ENCODE peak calls at places on chromosome 10, in four cellular contexts. S is testis, F is IMR-90, I is fibroblast of lung. O is an unnamed sample.

GRCh38 chr10:29140151-29140550 is 148.7 kb upstream of the LYZL1 start:
- DNase-seq in F (no peak), S (no peak), I (no peak), O (no peak)

GRCh38 chr10:73244866-73245477 is 2.1 kb downstream of the DNAJC9 start:
- DNase-seq in S (no peak), I (no peak), F (no peak), O (no peak)

GRCh38 chr10:69807696-69808095 is 6.0 kb downstream of the COL13A1 start:
- DNase-seq in I (peak; percentile 53), F (peak; percentile 45), S (no peak), O (no peak)

GRCh38 chr10:132036887-132037675 is 28.7 kb upstream of the JAKMIP3 start:
- DNase-seq in S (no peak), F (no peak), I (no peak), O (no peak)

GRCh38 chr10:35089641-35090161 is 440 bp downstream of the CUL2 start:
- DNase-seq in S (peak; percentile 24), I (peak; percentile 60), F (peak; percentile 43), O (no peak)

GRCh38 chr10:133264455-133264854 is 12.2 kb downstream of the ADAM8 start:
- DNase-seq in I (no peak), S (no peak), F (no peak), O (peak; percentile 72)

GRCh38 chr10:48465860-48466521 is 138.9 kb downstream of the ARHGAP22 start:
- DNase-seq in I (no peak), F (no peak), S (peak; percentile 17), O (peak; percentile 11)

GRCh38 chr10:124005091-124005490 is 88.3 kb downstream of the CHST15 start:
- DNase-seq in S (no peak), F (no peak), I (no peak), O (no peak)

GRCh38 chr10:97853006-97853405 is 3.4 kb downstream of the GOLGA7B start:
- DNase-seq in I (no peak), S (no peak), F (no peak), O (no peak)

GRCh38 chr10:83274088-83274487 is 865.2 kb upstream of the GHITM start:
- DNase-seq in F (no peak), I (no peak), S (no peak), O (no peak)

GRCh38 chr10:77707570-77707969 is 70.0 kb upstream of the KCNMA1 start:
- DNase-seq in F (no peak), I (no peak), S (no peak), O (no peak)

GRCh38 chr10:77177589-77177988 is 460.0 kb downstream of the KCNMA1 start:
- DNase-seq in I (no peak), S (no peak), F (no peak), O (no peak)

GRCh38 chr10:80187060-80187459 is 18.3 kb downstream of the ANXA11 start:
- DNase-seq in F (no peak), I (no peak), S (no peak), O (peak; percentile 53)

GRCh38 chr10:88110822-88111221 is 247.4 kb downstream of the PTEN start:
- DNase-seq in S (no peak), F (peak; percentile 31), I (no peak), O (no peak)

GRCh38 chr10:11825796-11826414 is 2.7 kb downstream of the PROSER2 start:
- DNase-seq in F (no peak), I (no peak), S (no peak), O (no peak)

GRCh38 chr10:43574035-43574892 is at the start of gene ZNF239:
- DNase-seq in I (peak; percentile 92), S (peak; percentile 95), F (peak; percentile 84), O (peak; percentile 87)
- H3K27ac ChIP-seq in I (peak within 1 kb of the TSS; percentile 47), S (peak within 1 kb of the TSS; percentile 73), F (peak within 1 kb of the TSS; percentile 30), O (peak within 1 kb of the TSS; percentile 57)

DNA sequence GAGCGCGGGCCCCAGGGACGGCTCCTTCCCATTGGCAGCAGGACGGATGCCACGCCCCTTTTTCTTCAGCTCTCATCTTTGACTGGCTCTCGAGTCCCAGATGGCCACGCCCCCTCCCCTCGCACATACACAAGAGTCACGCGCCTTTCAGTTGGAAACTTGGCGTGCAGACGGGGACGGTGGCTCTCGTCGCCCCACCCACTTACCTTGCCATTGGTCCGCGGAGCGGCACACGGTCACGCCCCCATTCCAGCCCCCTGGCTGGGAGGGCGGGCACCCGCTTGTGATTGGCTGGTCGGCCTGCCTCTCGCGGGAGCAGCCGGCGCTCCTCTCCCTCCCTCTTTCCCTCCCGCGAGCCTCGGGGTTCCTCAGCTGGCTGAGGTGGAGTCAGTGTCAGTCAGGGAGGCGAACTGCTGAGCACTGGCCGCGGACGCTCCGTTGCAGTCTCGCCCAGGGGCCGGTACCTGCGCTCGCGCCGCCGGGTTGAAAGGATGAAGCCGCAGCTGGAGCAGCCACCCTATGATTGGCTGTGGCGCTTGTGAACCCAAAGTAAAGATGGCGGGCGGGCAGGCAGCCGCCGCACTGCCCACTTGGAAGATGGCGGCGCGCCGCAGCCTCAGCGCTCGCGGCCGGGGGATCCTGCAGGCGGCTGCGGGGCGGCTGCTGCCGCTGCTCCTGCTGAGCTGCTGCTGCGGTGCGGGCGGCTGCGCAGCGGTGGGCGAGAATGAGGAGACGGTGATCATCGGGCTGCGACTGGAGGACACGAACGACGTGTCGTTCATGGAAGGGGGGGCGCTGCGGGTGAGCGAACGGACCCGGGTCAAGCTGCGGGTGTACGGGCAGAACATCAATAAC is at the start of gene CNNM2:
- DNase-seq in S (peak; percentile 100), I (peak; percentile 100), F (peak; percentile 100), O (peak; percentile 100)
- TF ChIP-seq CTCF in S (no peak), I (no peak), F (no peak), O (no peak)

DNA sequence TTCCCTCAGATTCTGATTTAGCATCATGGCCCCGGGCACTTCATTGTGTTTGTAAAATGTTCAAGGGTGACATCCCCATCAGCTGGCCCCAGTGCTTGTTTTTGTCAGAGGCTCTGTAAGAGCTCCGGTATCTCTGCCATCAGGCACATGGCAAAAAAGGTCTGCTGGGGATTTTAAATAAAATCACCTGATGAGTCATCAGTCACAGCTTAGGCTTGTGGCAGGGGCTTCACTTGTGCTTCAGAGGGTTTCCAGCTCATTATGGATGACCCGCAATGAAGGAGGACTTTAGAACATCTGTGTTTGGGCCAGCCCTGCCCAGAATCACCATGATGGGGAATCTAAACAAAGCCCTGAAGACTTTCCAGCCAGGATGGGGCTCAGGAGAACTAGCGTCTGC is 259.9 kb downstream of the ZEB1 start:
- DNase-seq in F (no peak), I (no peak), S (no peak), O (no peak)
- H3K27ac ChIP-seq in F (no peak overlapping the region), I (no peak overlapping the region), S (no peak overlapping the region), O (no peak overlapping the region)

DNA sequence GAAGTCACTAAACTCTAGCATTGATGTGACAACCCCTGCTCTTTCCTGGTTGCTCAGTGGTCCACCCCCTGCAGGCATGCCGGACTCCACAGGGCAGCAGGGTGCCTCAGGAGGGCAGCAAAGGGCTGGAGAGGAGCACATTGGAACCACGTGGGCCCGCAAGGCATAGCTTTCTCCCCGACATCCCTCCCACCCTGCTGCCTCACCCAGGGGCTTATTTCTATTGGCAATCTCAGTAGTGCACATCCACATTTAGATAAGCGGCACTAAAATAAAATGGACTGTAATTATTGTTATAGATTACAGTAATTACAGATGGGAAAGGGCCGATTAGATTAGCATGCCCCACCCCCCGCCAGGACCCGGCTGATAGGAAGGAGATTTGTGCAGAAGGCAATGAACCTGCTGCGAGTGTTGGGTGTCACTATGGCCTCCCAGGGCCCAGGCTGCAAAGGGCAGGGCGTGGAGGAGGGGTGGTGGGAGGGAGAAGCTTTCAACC is 580.1 kb downstream of the GRID1 start:
- DNase-seq in F (no peak), I (no peak), S (peak; percentile 64), O (no peak)
- TF ChIP-seq CTCF in F (no peak), I (no peak), S (peak; percentile 40), O (no peak)

GRCh38 chr10:119291223-119291900 is 84.0 kb downstream of the GRK5 start:
- DNase-seq in S (no peak), I (no peak), F (no peak), O (no peak)
- H3K27ac ChIP-seq in S (no peak overlapping the region), I (no peak overlapping the region), F (no peak overlapping the region), O (no peak overlapping the region)

O was measured in colonic mucosa.